ENCODE peak calls at places on chromosomes 2 and 18, in five cellular contexts. One of them, this sample, is unnamed.

GRCh38 chr2:2291500-2292260 is 39.4 kb downstream of the MYT1L start:
- DNase-seq in choroid plexus epithelial cell: peak
- DNase-seq in GM04503: no peak
- DNase-seq in AG10803: peak
- DNase-seq in skeletal muscle cell: no peak
- DNase-seq in this sample: no peak

GRCh38 chr2:43084699-43085091 is 141.7 kb downstream of the ZFP36L2 start:
- DNase-seq in AG10803: peak
- DNase-seq in skeletal muscle cell: no peak
- DNase-seq in GM04503: no peak
- DNase-seq in choroid plexus epithelial cell: peak
- DNase-seq in this sample: no peak

GRCh38 chr2:73907840-73908452 is 15.1 kb downstream of the ACTG2 start:
- DNase-seq in AG10803: peak
- DNase-seq in skeletal muscle cell: peak
- DNase-seq in choroid plexus epithelial cell: peak
- DNase-seq in GM04503: no peak
- DNase-seq in this sample: peak

GRCh38 chr18:79513381-79514081 is 117.8 kb downstream of the NFATC1 start:
- DNase-seq in choroid plexus epithelial cell: no peak
- DNase-seq in GM04503: no peak
- DNase-seq in AG10803: no peak
- DNase-seq in skeletal muscle cell: no peak
- DNase-seq in this sample: no peak

GRCh38 chr2:207828361-207829057 is 58.8 kb upstream of the FZD5 start:
- DNase-seq in AG10803: no peak
- DNase-seq in skeletal muscle cell: no peak
- DNase-seq in GM04503: no peak
- DNase-seq in choroid plexus epithelial cell: peak
- DNase-seq in this sample: no peak

GRCh38 chr18:58528011-58528367 is 100.9 kb downstream of the ALPK2 start:
- DNase-seq in choroid plexus epithelial cell: peak
- DNase-seq in GM04503: no peak
- DNase-seq in AG10803: peak
- DNase-seq in skeletal muscle cell: peak
- DNase-seq in this sample: no peak

GRCh38 chr2:117956036-117956791 is 57.7 kb downstream of the CCDC93 start:
- DNase-seq in GM04503: no peak
- DNase-seq in skeletal muscle cell: no peak
- DNase-seq in choroid plexus epithelial cell: peak
- DNase-seq in AG10803: no peak
- DNase-seq in this sample: no peak

GRCh38 chr2:234978466-234979203 is 26.8 kb downstream of the SH3BP4 start:
- DNase-seq in choroid plexus epithelial cell: no peak
- DNase-seq in AG10803: peak
- DNase-seq in skeletal muscle cell: no peak
- DNase-seq in GM04503: no peak
- DNase-seq in this sample: peak

GRCh38 chr18:76621782-76622495 is 126.9 kb upstream of the ZNF516 start:
- DNase-seq in AG10803: peak
- DNase-seq in GM04503: no peak
- DNase-seq in choroid plexus epithelial cell: peak
- DNase-seq in skeletal muscle cell: peak
- DNase-seq in this sample: no peak

GRCh38 chr2:40409734-40410133 is 42.2 kb downstream of the SLC8A1 start:
- DNase-seq in GM04503: no peak
- DNase-seq in skeletal muscle cell: no peak
- DNase-seq in AG10803: no peak
- DNase-seq in choroid plexus epithelial cell: no peak
- DNase-seq in this sample: no peak

GRCh38 chr2:137435176-137435575 is 529.1 kb upstream of the HNMT start:
- DNase-seq in AG10803: peak
- DNase-seq in skeletal muscle cell: peak
- DNase-seq in GM04503: peak
- DNase-seq in choroid plexus epithelial cell: no peak
- DNase-seq in this sample: no peak

GRCh38 chr2:173750332-173750731 is 214.8 kb downstream of the SP3 start:
- DNase-seq in GM04503: no peak
- DNase-seq in skeletal muscle cell: no peak
- DNase-seq in choroid plexus epithelial cell: peak
- DNase-seq in AG10803: peak
- DNase-seq in this sample: peak

GRCh38 chr2:288743-289361 is 961 bp upstream of the ALKAL2 start:
- DNase-seq in AG10803: no peak
- DNase-seq in GM04503: no peak
- DNase-seq in choroid plexus epithelial cell: no peak
- DNase-seq in skeletal muscle cell: no peak
- DNase-seq in this sample: no peak

This sample was measured in GM04504.